ENCODE peak calls at places on chromosome 12, in five cellular contexts. Y is COLO829; T is activated CD4-positive, alpha-beta T cell treated with anti-CD3 and anti-CD28 coated beads for 1 hour; C is body of pancreas; H is AG04450. S is an unnamed sample.

GRCh38 chr12:107657621-107658020 is 28.0 kb upstream of the PWP1 start:
- DNase-seq in H (no peak), C (no peak), T (no peak), Y (no peak), S (no peak)

GRCh38 chr12:112674539-112674938 is 117.0 kb upstream of the RPH3A start:
- DNase-seq in Y (no peak), H (no peak), T (no peak), C (no peak), S (no peak)

GRCh38 chr12:117202556-117202955 is 12.3 kb upstream of the FBXO21 start:
- DNase-seq in H (no peak), T (no peak), Y (no peak), C (no peak), S (no peak)

GRCh38 chr12:105317942-105318614 is 12.4 kb upstream of the C12orf75 start:
- DNase-seq in T (no peak), H (no peak), Y (no peak), C (peak; percentile 10), S (no peak)

GRCh38 chr12:120116792-120117651 is 469 bp upstream of the RAB35 start:
- DNase-seq in Y (peak; percentile 99), C (peak; percentile 96), T (peak; percentile 97), H (peak; percentile 74), S (peak; percentile 96)

GRCh38 chr12:106883421-106883820 is 72.3 kb upstream of the TMEM263 start:
- DNase-seq in H (no peak), Y (peak; percentile 28), C (no peak), T (no peak), S (no peak)

GRCh38 chr12:20105938-20106337 is 262.4 kb upstream of the PDE3A start:
- DNase-seq in T (no peak), C (no peak), Y (no peak), H (peak; percentile 6), S (no peak)

GRCh38 chr12:108772247-108772646 is 40.9 kb upstream of the CORO1C start:
- DNase-seq in C (no peak), H (no peak), T (no peak), Y (no peak), S (no peak)

GRCh38 chr12:65248656-65249633 is 29.5 kb upstream of the MSRB3 start:
- DNase-seq in T (no peak), Y (no peak), C (no peak), H (no peak), S (no peak)

GRCh38 chr12:106769078-106769477 is 5.4 kb upstream of the RIC8B start:
- DNase-seq in T (no peak), H (no peak), Y (no peak), C (peak; percentile 65), S (no peak)

GRCh38 chr12:53052419-53053222 is 2.8 kb downstream of the TNS2 start:
- DNase-seq in H (no peak), T (no peak), Y (no peak), C (peak; percentile 93), S (no peak)

GRCh38 chr12:22410497-22410896 is 76.0 kb upstream of the ST8SIA1 start:
- DNase-seq in H (no peak), C (no peak), T (no peak), Y (no peak), S (no peak)

GRCh38 chr12:52182898-52183543 is 8.8 kb downstream of the KRT80 start:
- DNase-seq in C (no peak), Y (no peak), H (no peak), T (no peak), S (no peak)

GRCh38 chr12:122227341-122227740 is 1.5 kb upstream of the DIABLO start:
- DNase-seq in H (no peak), Y (no peak), C (no peak), T (no peak), S (no peak)

GRCh38 chr12:69966409-69966808 is 141.4 kb downstream of the MYRFL start:
- DNase-seq in H (no peak), Y (peak; percentile 86), C (no peak), T (no peak), S (no peak)

GRCh38 chr12:41190360-41190759 is 2.2 kb downstream of the PDZRN4 start:
- DNase-seq in Y (peak; percentile 38), T (no peak), C (no peak), H (no peak), S (no peak)

GRCh38 chr12:6701078-6701768 is 608 bp upstream of the PIANP start:
- DNase-seq in T (no peak), H (no peak), C (no peak), Y (no peak), S (no peak)

GRCh38 chr12:47990351-47991105 is 13.7 kb downstream of the COL2A1 start:
- DNase-seq in Y (no peak), T (no peak), H (no peak), C (no peak), S (peak; percentile 13)

GRCh38 chr12:51836012-51836832 is 12.3 kb downstream of the FIGNL2 start:
- DNase-seq in Y (no peak), C (no peak), T (no peak), H (no peak), S (no peak)

GRCh38 chr12:16112626-16113560 is 164.6 kb downstream of the SLC15A5 start:
- DNase-seq in C (no peak), Y (peak; percentile 12), H (no peak), T (no peak), S (no peak)

GRCh38 chr12:108821407-108822397 is 35.7 kb downstream of the SSH1 start:
- DNase-seq in T (no peak), H (no peak), Y (no peak), C (peak; percentile 53), S (no peak)

GRCh38 chr12:62113366-62114011 is 146.7 kb upstream of the USP15 start:
- DNase-seq in C (no peak), T (no peak), Y (no peak), H (no peak), S (no peak)